ENCODE peak calls at places on chromosomes 3 and 15, in six cellular contexts. L, K, A, D, X and B are unnamed samples.
A peak's percentile ranks its signal among the peaks of the same experiment; 100 is the strongest.

GRCh38 chr15:89002281-89002761 is 85.9 kb upstream of the ABHD2 start:
- DNase-seq in D (no peak), A (no peak), L (no peak), X (no peak), K (no peak), B (no peak)

GRCh38 chr3:125644036-125645025 is 49.0 kb upstream of the OSBPL11 start:
- DNase-seq in A (no peak), K (no peak), L (peak; percentile 52), X (no peak), D (no peak), B (no peak)

GRCh38 chr3:85533586-85533985 is 574.8 kb downstream of the CADM2 start:
- DNase-seq in A (no peak), X (no peak), D (no peak), K (no peak), L (no peak), B (no peak)

GRCh38 chr3:185823280-185824044 is 1.4 kb downstream of the IGF2BP2 start:
- DNase-seq in K (no peak), D (no peak), L (peak; percentile 51), X (peak; percentile 21), A (no peak), B (peak; percentile 67)

GRCh38 chr15:64137226-64137833 is 14.2 kb upstream of the SNX22 start:
- DNase-seq in A (no peak), L (no peak), X (no peak), D (no peak), K (no peak), B (no peak)

GRCh38 chr3:146542179-146542578 is 2.2 kb downstream of the PLSCR1 start:
- DNase-seq in X (no peak), A (no peak), D (no peak), L (no peak), K (no peak), B (peak; percentile 22)

GRCh38 chr3:197006860-197007259 is 22.8 kb downstream of the MELTF start:
- DNase-seq in X (no peak), L (no peak), A (no peak), K (no peak), D (no peak), B (no peak)

GRCh38 chr15:80445300-80446041 is 41.3 kb downstream of the ARNT2 start:
- DNase-seq in L (no peak), D (no peak), A (no peak), K (no peak), X (no peak), B (no peak)

GRCh38 chr15:74375303-74375693 is 7.9 kb upstream of the CYP11A1 start:
- DNase-seq in L (peak; percentile 82), A (no peak), D (peak; percentile 12), K (peak; percentile 78), X (peak; percentile 87), B (peak; percentile 83)

GRCh38 chr3:42387802-42388651 is 22.4 kb downstream of the LYZL4 start:
- DNase-seq in K (no peak), X (peak; percentile 21), L (no peak), D (no peak), A (no peak), B (no peak)

GRCh38 chr15:94370197-94370987 is 139.0 kb downstream of the MCTP2 start:
- DNase-seq in D (no peak), K (no peak), X (no peak), A (no peak), L (no peak), B (no peak)

GRCh38 chr15:99423186-99424130 is 142.3 kb upstream of the MEF2A start:
- DNase-seq in X (no peak), L (no peak), K (no peak), D (no peak), A (no peak), B (peak; percentile 44)

GRCh38 chr3:187013080-187013838 is 82.9 kb downstream of the ST6GAL1 start:
- DNase-seq in D (no peak), A (no peak), K (no peak), L (no peak), X (no peak), B (no peak)

GRCh38 chr3:130539005-130539404 is 22.0 kb downstream of the COL6A6 start:
- DNase-seq in D (no peak), K (peak; percentile 11), X (peak; percentile 33), A (no peak), L (peak; percentile 30), B (peak; percentile 51)

GRCh38 chr3:65342084-65342683 is 654.4 kb upstream of the ADAMTS9 start:
- DNase-seq in X (peak; percentile 26), A (no peak), L (peak; percentile 50), K (peak; percentile 3), D (no peak), B (peak; percentile 54)

GRCh38 chr15:59997070-59997701 is 6.9 kb upstream of the FOXB1 start:
- DNase-seq in X (peak; percentile 81), L (no peak), K (peak; percentile 54), A (no peak), D (peak; percentile 30), B (peak; percentile 29)

GRCh38 chr3:129557737-129558037 is 14.7 kb downstream of the H1-8 start:
- DNase-seq in D (no peak), X (no peak), K (no peak), L (no peak), A (no peak), B (no peak)

GRCh38 chr15:63500265-63501250 is 3.8 kb upstream of the USP3 start:
- DNase-seq in X (no peak), K (no peak), A (no peak), D (no peak), L (no peak), B (peak; percentile 55)

GRCh38 chr3:40523781-40524180 is 979 bp upstream of the ZNF621 start:
- DNase-seq in D (no peak), A (no peak), K (no peak), L (no peak), X (no peak), B (no peak)

GRCh38 chr15:80875568-80875967 is 96.4 kb downstream of the CEMIP start:
- DNase-seq in X (no peak), D (no peak), L (peak; percentile 53), A (no peak), K (no peak), B (no peak)

GRCh38 chr15:75455982-75456531 is 4.6 kb upstream of the SIN3A start:
- DNase-seq in K (peak; percentile 52), L (no peak), A (peak; percentile 50), D (no peak), X (peak; percentile 78), B (no peak)

GRCh38 chr3:160052385-160053047 is 63.9 kb downstream of the IL12A start:
- DNase-seq in K (no peak), D (no peak), X (no peak), A (no peak), L (no peak), B (no peak)

GRCh38 chr3:78785004-78785403 is 982.8 kb downstream of the ROBO1 start:
- DNase-seq in D (no peak), K (no peak), L (no peak), A (no peak), X (no peak), B (no peak)

GRCh38 chr3:194876403-194877165 is 190.9 kb downstream of the FAM43A start:
- DNase-seq in X (peak; percentile 12), L (no peak), A (no peak), K (no peak), D (no peak), B (no peak)

GRCh38 chr3:134357914-134358811 is 16.1 kb downstream of the AMOTL2 start:
- DNase-seq in K (no peak), X (no peak), A (peak; percentile 90), D (no peak), L (peak; percentile 20), B (peak; percentile 41)

GRCh38 chr3:123188058-123188457 is 13.7 kb upstream of the SEC22A start:
- DNase-seq in X (no peak), K (no peak), A (no peak), L (no peak), D (no peak), B (no peak)

GRCh38 chr15:25900901-25901300 is 37.8 kb upstream of the ATP10A start:
- DNase-seq in A (no peak), L (no peak), D (no peak), K (no peak), X (no peak), B (no peak)

GRCh38 chr3:69433938-69434263 is 48.0 kb upstream of the FRMD4B start:
- DNase-seq in A (no peak), X (no peak), L (no peak), K (no peak), D (no peak), B (no peak)

GRCh38 chr3:44880284-44880683 is 5.9 kb downstream of the TGM4 start:
- DNase-seq in D (no peak), X (no peak), K (no peak), L (no peak), A (no peak), B (no peak)

GRCh38 chr3:12897537-12898289 is 56.3 kb upstream of the RPL32 start:
- DNase-seq in K (no peak), D (no peak), X (no peak), A (no peak), L (no peak), B (no peak)

GRCh38 chr3:162367443-162368132 is 871.0 kb downstream of the OTOL1 start:
- DNase-seq in K (no peak), L (no peak), X (no peak), A (no peak), D (no peak), B (no peak)